ENCODE peak calls at places on chromosome 16, in four cellular contexts. C, B, N and X are unnamed samples.

GRCh38 chr16:71919033-71919432 is 23.7 kb downstream of the IST1 start:
- DNase-seq in B (no peak), C (no peak), N (no peak), X (no peak)

GRCh38 chr16:68384293-68385255 is 63.7 kb downstream of the SMPD3 start:
- DNase-seq in C (no peak), B (no peak), N (no peak), X (no peak)

GRCh38 chr16:49352923-49353322 is 20.7 kb upstream of the C16orf78 start:
- DNase-seq in B (peak), N (peak), C (no peak), X (no peak)

GRCh38 chr16:49524578-49525315 is 151.1 kb downstream of the C16orf78 start:
- DNase-seq in B (no peak), N (no peak), C (no peak), X (no peak)

GRCh38 chr16:67948015-67948414 is 4.1 kb upstream of the LCAT start:
- DNase-seq in B (no peak), N (no peak), C (no peak), X (no peak)

GRCh38 chr16:13633381-13633861 is 286.5 kb upstream of the ERCC4 start:
- DNase-seq in C (no peak), N (no peak), B (no peak), X (no peak)

GRCh38 chr16:73280366-73280765 is 232.4 kb upstream of the ZFHX3 start:
- DNase-seq in C (no peak), N (no peak), B (no peak), X (no peak)

GRCh38 chr16:9978160-9978725 is 204.0 kb downstream of the GRIN2A start:
- DNase-seq in N (no peak), C (no peak), B (no peak), X (no peak)

GRCh38 chr16:17397499-17397891 is 73.3 kb downstream of the XYLT1 start:
- DNase-seq in C (peak), B (no peak), N (no peak), X (no peak)

GRCh38 chr16:54633943-54634362 is 296.7 kb upstream of the IRX5 start:
- DNase-seq in B (peak), N (peak), C (peak), X (no peak)

GRCh38 chr16:67396775-67397450 is 3.6 kb upstream of the TPPP3 start:
- DNase-seq in N (no peak), C (no peak), B (no peak), X (no peak)

GRCh38 chr16:10870137-10870776 is 6.7 kb upstream of the CIITA start:
- DNase-seq in B (peak), N (no peak), C (no peak), X (no peak)

GRCh38 chr16:71758293-71758760 is 33.8 kb upstream of the PHLPP2 start:
- DNase-seq in C (no peak), B (no peak), N (no peak), X (no peak)

GRCh38 chr16:10383626-10384025 is 2.2 kb upstream of the ATF7IP2 start:
- DNase-seq in N (no peak), C (no peak), B (no peak), X (no peak)

GRCh38 chr16:69311533-69312388 is 611 bp downstream of the VPS4A start:
- DNase-seq in N (peak), B (peak), C (no peak), X (no peak)

GRCh38 chr16:87305505-87306391 is 11.4 kb downstream of the C16orf95 start:
- DNase-seq in B (no peak), C (no peak), N (no peak), X (no peak)
- TF ChIP-seq CTCF in B (no peak), C (no peak), N (no peak), X (no peak)

GRCh38 chr16:79210629-79211028 is 389.9 kb downstream of the MAF start:
- DNase-seq in N (no peak), C (no peak), B (no peak), X (no peak)

GRCh38 chr16:79209308-79209707 is 391.2 kb downstream of the MAF start:
- DNase-seq in C (no peak), N (no peak), B (no peak), X (no peak)

GRCh38 chr16:79213214-79213613 is 387.3 kb downstream of the MAF start:
- DNase-seq in C (no peak), N (no peak), B (no peak), X (no peak)

GRCh38 chr16:79211581-79211980 is 389.0 kb downstream of the MAF start:
- DNase-seq in N (no peak), C (no peak), B (no peak), X (no peak)

GRCh38 chr16:79212114-79212791 is 388.3 kb downstream of the MAF start:
- DNase-seq in B (no peak), N (no peak), C (no peak), X (no peak)
- TF ChIP-seq CTCF in B (no peak), N (no peak), C (no peak), X (no peak)

DNA sequence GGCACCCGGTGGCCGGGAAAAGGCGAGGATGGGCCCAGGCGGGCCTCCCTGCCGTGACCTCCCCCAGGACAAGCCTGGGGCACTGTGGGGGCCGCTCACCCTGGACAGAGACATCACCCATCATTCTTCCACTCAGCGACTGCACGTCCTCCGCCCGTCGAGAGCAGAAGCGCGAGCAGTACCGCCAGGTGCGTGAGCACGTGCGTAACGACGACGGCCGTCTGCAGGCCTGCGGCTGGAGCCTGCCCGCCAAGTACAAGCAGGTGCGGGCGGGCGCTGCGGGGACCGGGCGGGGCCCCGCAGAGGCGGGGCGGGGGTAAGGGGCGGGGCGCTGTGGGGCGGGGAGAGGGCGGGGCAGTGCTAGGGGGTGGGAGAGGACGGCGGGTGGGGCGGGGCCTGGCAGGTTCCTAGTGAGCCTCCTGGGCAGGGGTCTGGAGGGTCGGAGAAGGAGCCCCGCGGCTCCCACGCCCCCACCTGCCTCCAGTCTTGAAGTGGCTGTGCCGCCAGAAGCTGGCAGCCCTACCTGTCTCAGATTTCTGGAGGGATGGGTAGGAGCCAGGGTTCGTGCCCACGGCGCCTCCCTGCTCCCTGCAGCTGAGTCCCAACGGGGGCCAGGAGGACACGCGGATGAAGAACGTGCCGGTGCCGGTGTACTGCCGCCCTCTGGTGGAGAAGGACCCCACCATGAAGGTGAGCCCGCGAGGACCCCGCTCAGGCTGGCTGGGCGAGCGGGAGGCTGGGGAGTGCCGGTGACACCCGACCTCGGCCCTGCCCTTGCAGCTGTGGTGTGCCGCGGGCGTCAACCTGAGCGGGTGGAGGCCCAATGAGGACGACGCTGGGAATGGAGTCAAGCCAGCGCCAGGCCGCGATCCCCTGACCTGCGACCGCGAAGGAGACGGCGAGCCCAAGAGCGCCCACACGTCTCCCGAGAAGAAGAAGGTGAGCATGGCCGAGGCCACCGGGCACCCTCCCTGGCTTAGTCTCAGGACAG is 7.5 kb downstream of the NME3 start:
- DNase-seq in N (peak), B (peak), C (no peak), X (no peak)
- TF ChIP-seq CTCF in N (peak), B (peak), C (peak), X (no peak)

GRCh38 chr16:66274335-66275110 is 92.0 kb upstream of the CDH5 start:
- DNase-seq in B (peak), C (no peak), N (no peak), X (peak)
- TF ChIP-seq CTCF in B (peak), C (no peak), N (peak), X (no peak)

DNA sequence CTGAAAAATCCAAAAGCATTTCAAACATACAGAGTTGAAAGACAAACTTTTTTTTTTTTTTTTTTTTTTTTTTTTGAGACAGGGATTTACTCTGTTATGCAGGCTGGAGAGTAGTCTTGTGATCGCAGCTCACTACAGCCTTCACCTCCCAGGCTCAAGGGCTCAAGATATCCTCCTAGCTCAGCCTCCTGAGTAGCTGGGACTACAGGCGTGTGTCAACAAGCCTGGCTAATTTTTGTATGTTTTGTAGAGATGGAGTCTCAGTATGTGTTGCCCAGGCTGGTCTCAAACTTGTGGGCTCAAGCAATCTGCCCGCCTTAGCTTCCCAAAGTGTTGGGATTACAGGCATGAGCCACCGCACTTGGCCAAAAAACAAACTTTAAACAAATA is 64.2 kb upstream of the KIFC3 start:
- DNase-seq in B (no peak), C (no peak), N (no peak), X (no peak)
- TF ChIP-seq CTCF in B (no peak), C (no peak), N (no peak), X (no peak)

GRCh38 chr16:23959801-23960072 is 124.0 kb downstream of the PRKCB start:
- DNase-seq in C (no peak), N (no peak), B (no peak), X (no peak)

GRCh38 chr16:23960081-23960499 is 124.3 kb downstream of the PRKCB start:
- DNase-seq in C (no peak), B (no peak), N (no peak), X (no peak)

GRCh38 chr16:23959069-23959800 is 123.5 kb downstream of the PRKCB start:
- DNase-seq in C (no peak), N (no peak), B (peak), X (no peak)

GRCh38 chr16:23965137-23965733 is 129.5 kb downstream of the PRKCB start:
- DNase-seq in C (no peak), N (no peak), B (no peak), X (no peak)

GRCh38 chr16:23962001-23962400 is 126.2 kb downstream of the PRKCB start:
- DNase-seq in N (no peak), B (no peak), C (no peak), X (peak)
- TF ChIP-seq CTCF in N (no peak), B (no peak), C (no peak), X (no peak)

GRCh38 chr16:75304521-75305363 is 53.3 kb upstream of the BCAR1 start:
- DNase-seq in C (no peak), B (no peak), N (no peak), X (no peak)
- TF ChIP-seq CTCF in C (no peak), B (no peak), N (no peak), X (no peak)

DNA sequence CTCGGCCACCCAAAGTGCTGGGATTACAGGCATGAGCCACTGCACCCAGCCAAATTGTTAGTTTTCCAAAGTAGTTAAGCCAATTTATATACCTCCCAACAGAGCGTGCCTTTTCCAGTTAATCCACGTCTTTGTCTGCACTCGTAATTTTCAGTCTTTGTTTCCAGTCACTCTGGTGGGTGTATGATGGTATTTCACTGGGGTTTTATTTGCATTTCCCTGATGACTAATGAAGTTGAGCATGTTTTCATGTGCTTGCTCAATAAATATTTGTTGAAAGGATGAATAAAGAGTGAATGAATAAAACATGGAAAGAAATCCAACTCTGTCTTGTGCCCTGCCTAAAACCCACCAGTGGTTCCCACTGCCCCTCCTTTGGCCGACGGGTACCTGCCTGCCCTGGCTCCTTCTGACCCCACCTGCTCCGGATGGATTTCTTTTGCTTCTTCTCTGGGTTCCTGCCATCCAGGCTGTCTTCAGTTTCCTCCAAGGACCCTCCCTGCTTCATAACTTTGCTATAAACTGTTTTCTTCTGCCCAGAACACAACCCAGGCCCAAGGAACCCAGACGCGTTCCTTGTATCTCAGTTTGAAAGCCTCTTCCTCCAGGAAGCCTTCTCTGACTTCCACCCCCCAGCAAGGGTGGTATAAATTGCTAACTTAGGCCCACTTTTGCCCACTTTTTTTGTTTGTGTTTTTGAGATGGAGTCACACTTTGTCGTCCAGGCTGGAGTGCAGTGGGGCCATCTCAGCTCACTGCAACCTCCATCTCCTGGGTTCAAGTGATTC is 3.0 kb upstream of the ABCC1 start:
- DNase-seq in B (no peak), C (no peak), N (no peak), X (no peak)
- TF ChIP-seq CTCF in B (no peak), C (no peak), N (no peak), X (peak)

GRCh38 chr16:85481206-85481605 is 131.9 kb upstream of the GSE1 start:
- DNase-seq in N (no peak), B (no peak), C (no peak), X (no peak)

GRCh38 chr16:85481738-85482137 is 131.4 kb upstream of the GSE1 start:
- DNase-seq in N (no peak), C (no peak), B (no peak), X (no peak)

GRCh38 chr16:85480727-85481101 is 132.4 kb upstream of the GSE1 start:
- DNase-seq in B (peak), C (no peak), N (no peak), X (no peak)

GRCh38 chr16:85477801-85478363 is 135.2 kb upstream of the GSE1 start:
- DNase-seq in B (no peak), C (no peak), N (no peak), X (no peak)

DNA sequence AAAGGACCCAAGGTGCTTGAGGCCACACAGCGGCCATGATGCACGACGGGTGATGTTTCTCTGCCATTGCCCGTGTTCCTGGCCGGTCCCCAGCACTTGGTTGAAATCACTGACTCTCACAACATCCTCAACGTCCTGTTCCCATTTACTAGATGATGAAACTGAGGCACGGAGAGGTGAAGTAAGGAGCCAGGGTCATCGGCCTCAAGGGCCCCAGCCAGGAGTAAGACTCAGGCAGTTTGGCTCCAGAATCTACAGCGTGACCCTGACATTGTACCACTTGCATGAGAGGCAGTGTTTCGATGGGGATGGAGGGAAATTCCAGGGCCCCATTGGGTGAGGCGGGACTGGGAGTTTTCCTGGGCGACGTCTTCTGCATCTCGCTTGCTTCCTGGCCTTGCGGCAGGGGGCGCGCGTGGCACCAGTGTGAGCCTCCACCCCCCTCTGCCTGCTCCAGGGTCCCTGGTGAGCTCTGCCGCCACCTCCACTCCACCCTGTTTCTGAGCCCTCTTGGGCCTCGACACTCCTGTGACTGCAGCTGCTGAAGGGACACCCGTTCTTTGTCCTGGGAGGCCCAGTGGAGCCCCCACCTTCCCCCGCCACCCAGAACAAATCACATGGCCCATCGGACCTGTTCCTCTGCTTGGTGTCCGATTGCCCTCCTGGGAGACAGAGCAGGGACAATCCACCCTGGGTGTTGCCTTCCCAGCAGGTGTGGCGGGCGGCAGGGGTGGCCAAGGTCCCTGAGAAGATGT is 133.0 kb upstream of the GSE1 start:
- DNase-seq in C (no peak), B (peak), N (no peak), X (no peak)
- TF ChIP-seq CTCF in C (peak), B (peak), N (no peak), X (no peak)